ENCODE peak calls at places on chromosomes 16 and 17, in nine cellular contexts. P is breast epithelium, B is sigmoid colon, O is heart left ventricle, J is adrenal gland, Z is transverse colon, T is stomach, K is prostate gland, V is esophagus squamous epithelium. U is an unnamed sample.

GRCh38 chr17:59367657-59368045 is 36.2 kb downstream of the YPEL2 start:
- DNase-seq in P (no peak), B (no peak), O (no peak), J (no peak), Z (no peak), T (no peak), K (no peak), V (no peak), U (no peak)

GRCh38 chr17:32487460-32488176 is 825 bp downstream of the CDK5R1 start:
- DNase-seq in P (no peak), B (no peak), O (no peak), J (peak; percentile 69), Z (no peak), T (no peak), K (no peak), V (no peak), U (peak; percentile 24)

GRCh38 chr17:66654341-66654740 is 180.6 kb upstream of the CACNG5 start:
- DNase-seq in P (no peak), B (no peak), O (no peak), J (no peak), Z (no peak), T (no peak), K (no peak), V (no peak), U (peak; percentile 64)

GRCh38 chr16:48536600-48537200 is 73.3 kb downstream of the N4BP1 start:
- DNase-seq in P (no peak), B (peak; percentile 64), O (no peak), J (no peak), Z (no peak), T (no peak), K (no peak), V (no peak), U (no peak)

GRCh38 chr17:66406701-66407644 is 104.6 kb downstream of the PRKCA start:
- DNase-seq in P (no peak), B (no peak), O (no peak), J (no peak), Z (no peak), T (no peak), K (no peak), V (no peak), U (no peak)

GRCh38 chr16:57642368-57643135 is 14.1 kb downstream of the ADGRG1 start:
- DNase-seq in P (no peak), B (no peak), O (no peak), J (no peak), Z (no peak), T (no peak), K (no peak), V (no peak), U (no peak)

GRCh38 chr17:56596741-56597494 is 3.4 kb downstream of the NOG start:
- DNase-seq in P (no peak), B (no peak), O (no peak), J (no peak), Z (no peak), T (no peak), K (no peak), V (no peak), U (no peak)

GRCh38 chr16:87765473-87765775 is 362 bp downstream of the KLHDC4 start:
- DNase-seq in P (no peak), B (no peak), O (no peak), J (no peak), Z (peak; percentile 15), T (no peak), K (no peak), V (no peak), U (peak; percentile 38)

GRCh38 chr17:17835415-17836249 is 1.2 kb downstream of the SREBF1 start:
- DNase-seq in P (no peak), B (no peak), O (no peak), J (peak; percentile 65), Z (no peak), T (no peak), K (no peak), V (no peak), U (no peak)

GRCh38 chr16:66135838-66136237 is 230.7 kb upstream of the CDH5 start:
- DNase-seq in P (no peak), B (no peak), O (no peak), J (no peak), Z (no peak), T (no peak), K (no peak), V (no peak), U (no peak)

GRCh38 chr17:50522766-50523165 is 9.8 kb upstream of the EPN3 start:
- DNase-seq in P (no peak), B (no peak), O (no peak), J (no peak), Z (no peak), T (no peak), K (no peak), V (no peak), U (no peak)

GRCh38 chr17:78665952-78666920 is 89.0 kb upstream of the DNAH17 start:
- DNase-seq in P (no peak), B (no peak), O (peak; percentile 51), J (peak; percentile 78), Z (no peak), T (no peak), K (no peak), V (no peak), U (peak; percentile 94)

GRCh38 chr16:50591800-50592771 is 43.9 kb downstream of the NKD1 start:
- DNase-seq in P (peak; percentile 71), B (peak; percentile 92), O (peak; percentile 87), J (peak; percentile 96), Z (peak; percentile 30), T (peak; percentile 37), K (peak; percentile 82), V (no peak), U (no peak)

GRCh38 chr17:63774141-63774981 is at the start of gene DDX42:
- DNase-seq in P (peak; percentile 91), B (peak; percentile 80), O (peak; percentile 67), J (peak; percentile 77), Z (peak; percentile 94), T (peak; percentile 91), K (peak; percentile 86), V (peak; percentile 41), U (peak; percentile 80)

GRCh38 chr17:41695954-41696720 is 7.5 kb downstream of the EIF1 start:
- DNase-seq in P (no peak), B (peak; percentile 82), O (peak; percentile 66), J (no peak), Z (peak; percentile 71), T (peak; percentile 48), K (no peak), V (no peak), U (peak; percentile 58)

GRCh38 chr17:17605747-17606083 is 14.2 kb upstream of the PEMT start:
- DNase-seq in P (no peak), B (no peak), O (no peak), J (no peak), Z (no peak), T (no peak), K (no peak), V (no peak), U (no peak)

GRCh38 chr17:49545007-49545660 is 30.5 kb upstream of the NXPH3 start:
- DNase-seq in P (no peak), B (no peak), O (no peak), J (no peak), Z (no peak), T (no peak), K (no peak), V (no peak), U (no peak)

GRCh38 chr16:50265260-50265659 is 1.1 kb upstream of the ADCY7 start:
- DNase-seq in P (no peak), B (peak; percentile 64), O (peak; percentile 20), J (no peak), Z (peak; percentile 42), T (peak; percentile 54), K (no peak), V (no peak), U (no peak)

GRCh38 chr17:71505200-71505599 is 615.6 kb upstream of the SOX9 start:
- DNase-seq in P (no peak), B (no peak), O (no peak), J (no peak), Z (no peak), T (no peak), K (no peak), V (no peak), U (no peak)

DNA sequence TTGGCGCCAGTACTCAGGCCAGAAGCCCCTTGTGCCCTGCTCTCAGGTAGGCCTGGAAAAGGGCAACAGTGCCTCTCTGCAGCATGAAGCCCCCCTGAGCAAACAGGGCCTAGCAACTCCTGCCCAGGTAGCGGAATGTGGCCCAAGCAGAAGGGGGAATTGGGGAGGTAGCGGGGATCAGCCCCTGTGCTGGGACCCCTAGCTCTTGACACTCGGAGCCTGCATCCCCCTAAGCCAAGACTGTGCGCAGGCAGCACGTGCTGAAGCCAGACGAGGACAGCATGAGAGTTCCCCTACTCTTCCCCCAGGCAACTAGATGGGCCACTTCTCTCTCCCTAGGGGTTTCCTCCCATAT is 823 bp upstream of the CD2BP2 start:
- DNase-seq in P (no peak), B (no peak), O (no peak), J (no peak), Z (no peak), T (no peak), K (no peak), V (no peak), U (no peak)
- TF ChIP-seq POLR2A in P (no peak), B (no peak), O (no peak), J (no peak), Z (no peak), T (no peak), K (no peak), V (no peak), U (no peak)

GRCh38 chr17:81713004-81713555 is 996 bp downstream of the SLC25A10 start:
- DNase-seq in P (no peak), B (peak; percentile 66), O (no peak), J (no peak), Z (no peak), T (no peak), K (no peak), V (no peak), U (no peak)
- H3K4me3 ChIP-seq in P (peak overlapping the region; percentile 80), B (peak overlapping the region; percentile 73), O (peak overlapping the region; percentile 96), J (no peak overlapping the region), Z (peak overlapping the region; percentile 75), T (peak overlapping the region; percentile 61), K (peak overlapping the region; percentile 82), V (peak overlapping the region; percentile 94), U (peak overlapping the region; percentile 61)

DNA sequence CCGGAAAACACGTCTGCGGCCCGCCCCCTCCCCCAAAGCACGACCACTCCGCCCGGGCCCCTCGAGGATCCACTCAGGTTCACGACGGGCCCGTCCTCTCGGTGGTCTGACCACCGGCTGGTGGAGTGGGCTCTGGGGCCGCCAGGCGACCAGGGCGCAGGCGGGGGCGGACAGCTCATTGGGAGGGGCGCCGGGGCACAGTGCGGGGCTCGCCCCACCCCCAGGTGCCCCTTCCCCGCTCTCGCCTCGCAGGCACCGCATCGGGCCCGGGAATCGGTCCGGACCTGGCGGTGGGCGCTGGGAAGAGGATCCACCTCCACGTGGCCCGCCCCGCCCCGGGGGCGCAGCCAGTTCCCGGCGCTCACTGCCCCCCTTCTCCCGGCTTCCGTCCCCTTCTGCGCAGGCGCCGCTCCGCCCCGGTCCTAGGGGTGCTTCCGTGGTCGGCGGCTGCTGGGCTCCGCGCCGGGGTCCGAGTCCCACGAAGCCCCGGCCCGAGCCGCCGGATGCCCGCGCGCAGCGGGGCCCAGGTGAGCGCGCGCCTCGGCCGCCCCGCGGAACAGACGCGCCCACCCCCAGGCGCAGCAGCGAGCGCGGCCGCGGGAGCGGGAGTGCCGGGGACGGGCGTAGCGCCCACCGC is at the start of gene MPG:
- DNase-seq in P (peak; percentile 83), B (peak; percentile 95), O (peak; percentile 92), J (peak; percentile 83), Z (peak; percentile 90), T (peak; percentile 87), K (peak; percentile 80), V (no peak), U (peak; percentile 69)
- TF ChIP-seq POLR2A in P (peak; percentile 69), B (peak; percentile 25), O (no peak), J (peak; percentile 73), Z (peak; percentile 51), T (no peak), K (peak; percentile 68), V (no peak), U (peak; percentile 57)

GRCh38 chr17:8948462-8948861 is 17.0 kb downstream of the PIK3R5 start:
- DNase-seq in P (no peak), B (no peak), O (no peak), J (no peak), Z (no peak), T (no peak), K (no peak), V (no peak), U (no peak)
- H3K4me3 ChIP-seq in P (no peak overlapping the region), B (no peak overlapping the region), O (no peak overlapping the region), J (no peak overlapping the region), Z (no peak overlapping the region), T (no peak overlapping the region), K (no peak overlapping the region), V (no peak overlapping the region), U (no peak overlapping the region)